ENCODE peak calls at places on chromosomes 6 and 20, in nine cellular contexts. B is cardiac muscle cell; H is cardiac fibroblast; N is COR-L47; T is stimulated activated CD4-positive, alpha-beta T cell treated with anti-CD3 and anti-CD28 coated beads, Interleukin-12 subunit alpha, Interleukin-12 subunit beta, amount 100 ng/mL, for 48 hours; Q is activated gamma-delta T cell treated with Interleukin-2 at 50 U/mL for 16 hours; A is NCI-H748 treated with DMSO at 0.1 percent for 48 hours; J is activated CD4-positive, alpha-beta T cell treated with anti-CD3 and anti-CD28 coated beads, Interleukin-2, amount 50 U/mL, for 1 hour; R is HT1080. F is an unnamed sample.

GRCh38 chr6:148249160-148249559 is 93.5 kb upstream of the SASH1 start:
- DNase-seq in B (no peak), H (no peak), N (no peak), T (no peak), Q (no peak), A (no peak), J (no peak), R (no peak), F (no peak)

GRCh38 chr20:52379723-52380336 is 188.3 kb upstream of the ZFP64 start:
- DNase-seq in B (peak), H (peak), N (no peak), T (peak), Q (peak), A (no peak), J (peak), R (no peak), F (no peak)

GRCh38 chr6:43120101-43120730 is 44.1 kb downstream of the PTK7 start:
- DNase-seq in B (no peak), H (no peak), N (no peak), T (no peak), Q (no peak), A (no peak), J (no peak), R (no peak), F (no peak)

GRCh38 chr6:25681848-25682247 is 29.8 kb downstream of the SCGN start:
- DNase-seq in B (no peak), H (no peak), N (no peak), T (no peak), Q (no peak), A (no peak), J (no peak), R (no peak), F (no peak)

GRCh38 chr6:130466052-130466743 is 100.4 kb downstream of the TMEM200A start:
- DNase-seq in B (no peak), H (no peak), N (no peak), T (no peak), Q (no peak), A (no peak), J (no peak), R (no peak), F (no peak)

GRCh38 chr20:38631155-38632022 is 29.8 kb downstream of the ARHGAP40 start:
- DNase-seq in B (no peak), H (no peak), N (no peak), T (no peak), Q (no peak), A (no peak), J (no peak), R (no peak), F (no peak)

GRCh38 chr20:33781133-33781532 is 30.0 kb upstream of the CHMP4B start:
- DNase-seq in B (no peak), H (no peak), N (no peak), T (no peak), Q (no peak), A (no peak), J (no peak), R (no peak), F (no peak)

GRCh38 chr20:16212790-16213189 is 360.5 kb downstream of the KIF16B start:
- DNase-seq in B (no peak), H (no peak), N (no peak), T (no peak), Q (no peak), A (no peak), J (no peak), R (no peak), F (no peak)

GRCh38 chr6:114315841-114316595 is 26.8 kb downstream of the HS3ST5 start:
- DNase-seq in B (no peak), H (no peak), N (no peak), T (no peak), Q (no peak), A (no peak), J (no peak), R (no peak), F (no peak)

GRCh38 chr20:40414843-40415615 is 274.0 kb downstream of the MAFB start:
- DNase-seq in B (no peak), H (no peak), N (no peak), T (no peak), Q (no peak), A (peak), J (no peak), R (no peak), F (no peak)

GRCh38 chr20:53124075-53124532 is 151.9 kb downstream of the TSHZ2 start:
- DNase-seq in B (no peak), H (peak), N (no peak), T (no peak), Q (no peak), A (no peak), J (no peak), R (no peak), F (no peak)

GRCh38 chr6:152277826-152278247 is 359.3 kb downstream of the SYNE1 start:
- DNase-seq in B (peak), H (no peak), N (no peak), T (no peak), Q (no peak), A (no peak), J (no peak), R (no peak), F (no peak)

GRCh38 chr6:44539701-44540100 is 152.2 kb downstream of the CDC5L start:
- DNase-seq in B (no peak), H (no peak), N (no peak), T (no peak), Q (no peak), A (no peak), J (no peak), R (no peak), F (no peak)

F was measured in activated B cell treated with CpG ODN at 0.5 μM for 24 hours.